ENCODE peak calls at places on chromosome 6, in seven cellular contexts. R is right atrium auricular region; D is CD8-positive, alpha-beta T cell; J is CD4-positive, CD25-positive, alpha-beta regulatory T cell; P is A549; T is stomach; G is left ventricle myocardium inferior. B is an unnamed sample.
A peak's percentile ranks its signal among the peaks of the same experiment; 100 is the strongest.

GRCh38 chr6:34556031-34556471 is at the start of gene SPDEF:
- DNase-seq in R (no peak), D (no peak), J (no peak), P (no peak), T (peak; percentile 71), G (no peak), B (no peak)

GRCh38 chr6:106520711-106521367 is 108.5 kb downstream of the RTN4IP1 start:
- DNase-seq in R (no peak), D (peak; percentile 58), J (peak; percentile 97), P (no peak), T (peak; percentile 50), G (no peak), B (no peak)

GRCh38 chr6:43317968-43318367 is 9.3 kb upstream of the CRIP3 start:
- DNase-seq in R (no peak), D (no peak), J (no peak), P (no peak), T (no peak), G (no peak), B (no peak)

GRCh38 chr6:119493980-119494379 is 144.4 kb upstream of the MAN1A1 start:
- DNase-seq in R (no peak), D (no peak), J (no peak), P (no peak), T (no peak), G (no peak), B (no peak)

GRCh38 chr6:5175635-5176034 is 85.1 kb downstream of the LYRM4 start:
- DNase-seq in R (no peak), D (no peak), J (no peak), P (no peak), T (no peak), G (no peak), B (no peak)

GRCh38 chr6:170437719-170438401 is 115.2 kb downstream of the PSMB1 start:
- DNase-seq in R (no peak), D (no peak), J (no peak), P (no peak), T (no peak), G (no peak), B (no peak)

GRCh38 chr6:33926451-33926850 is 122.6 kb upstream of the MLN start:
- DNase-seq in R (no peak), D (no peak), J (no peak), P (peak; percentile 15), T (no peak), G (no peak), B (no peak)

GRCh38 chr6:165939601-165940290 is 227.9 kb downstream of the TBXT start:
- DNase-seq in R (no peak), D (no peak), J (no peak), P (no peak), T (no peak), G (no peak), B (no peak)

GRCh38 chr6:80530096-80530495 is 423.6 kb downstream of the BCKDHB start:
- DNase-seq in R (no peak), D (no peak), J (no peak), P (no peak), T (no peak), G (no peak), B (no peak)

GRCh38 chr6:21847712-21848111 is 254.2 kb downstream of the SOX4 start:
- DNase-seq in R (no peak), D (no peak), J (no peak), P (no peak), T (no peak), G (no peak), B (no peak)

GRCh38 chr6:62645274-62645673 is 359.2 kb upstream of the KHDRBS2 start:
- DNase-seq in R (no peak), D (no peak), J (no peak), P (no peak), T (no peak), G (no peak), B (no peak)
- H3K9me3 ChIP-seq in R (peaks cover 29% of the 10 kb centered on the region), D (no peaks in the 10 kb centered on the region), J (peaks cover 3% of the 10 kb centered on the region), P (no peaks in the 10 kb centered on the region), T (peaks cover 70% of the 10 kb centered on the region), G (peaks cover 80% of the 10 kb centered on the region), B (peaks cover 21% of the 10 kb centered on the region)

GRCh38 chr6:134689676-134690447 is 260.0 kb downstream of the ALDH8A1 start:
- DNase-seq in R (no peak), D (no peak), J (no peak), P (no peak), T (peak; percentile 65), G (peak; percentile 61), B (peak; percentile 50)
- H3K27ac ChIP-seq in R (peak overlapping the region; percentile 40), D (no peak overlapping the region), J (no peak overlapping the region), P (no peak overlapping the region), T (no peak overlapping the region), G (peak overlapping the region; percentile 86), B (peak overlapping the region; percentile 83)

GRCh38 chr6:18115356-18115755 is 7.1 kb downstream of the NHLRC1 start:
- DNase-seq in R (no peak), D (no peak), J (peak; percentile 16), P (no peak), T (no peak), G (no peak), B (no peak)
- H3K9me3 ChIP-seq in R (no peaks in the 10 kb centered on the region), D (no peaks in the 10 kb centered on the region), J (peaks cover 2% of the 10 kb centered on the region), P (no peaks in the 10 kb centered on the region), T (no peaks in the 10 kb centered on the region), G (no peaks in the 10 kb centered on the region), B (no peaks in the 10 kb centered on the region)

GRCh38 chr6:36912583-36912982 is 26.8 kb downstream of the C6orf89 start:
- DNase-seq in R (no peak), D (peak; percentile 3), J (peak; percentile 86), P (no peak), T (no peak), G (no peak), B (no peak)

GRCh38 chr6:36913082-36913481 is 27.3 kb downstream of the C6orf89 start:
- DNase-seq in R (no peak), D (no peak), J (no peak), P (no peak), T (no peak), G (no peak), B (no peak)

GRCh38 chr6:36916159-36916558 is 30.4 kb downstream of the C6orf89 start:
- DNase-seq in R (no peak), D (no peak), J (no peak), P (no peak), T (no peak), G (no peak), B (no peak)

GRCh38 chr6:36915599-36915998 is 29.8 kb downstream of the C6orf89 start:
- DNase-seq in R (no peak), D (no peak), J (no peak), P (no peak), T (no peak), G (no peak), B (no peak)

DNA sequence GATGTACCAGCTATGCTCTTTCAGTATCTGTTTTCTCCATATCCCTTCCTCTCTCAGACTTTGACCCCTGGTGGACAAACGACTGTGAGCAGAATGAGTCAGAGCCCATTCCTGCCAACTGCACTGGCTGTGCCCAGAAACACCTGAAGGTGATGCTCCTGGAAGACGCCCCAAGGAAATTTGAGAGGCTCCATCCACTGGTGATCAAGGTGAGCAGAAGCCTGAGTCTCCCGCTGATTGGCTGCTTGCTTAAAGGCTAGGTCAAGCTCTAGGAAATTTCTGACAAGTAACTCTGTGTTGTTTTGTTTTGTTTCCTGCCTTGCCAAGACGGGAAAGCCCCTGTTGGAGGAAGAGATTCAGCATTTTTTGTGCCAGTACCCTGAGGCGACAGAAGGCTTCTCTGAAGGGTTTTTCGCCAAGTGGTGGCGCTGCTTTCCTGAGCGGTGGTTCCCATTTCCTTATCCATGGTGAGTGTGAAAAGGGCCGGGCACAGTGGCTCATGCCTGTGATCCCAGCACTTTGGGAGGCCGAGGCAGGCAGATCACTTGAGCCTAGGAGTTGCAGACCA is 28.6 kb downstream of the C6orf89 start:
- DNase-seq in R (no peak), D (no peak), J (peak; percentile 4), P (peak; percentile 70), T (peak; percentile 62), G (no peak), B (no peak)
- H3K27ac ChIP-seq in R (no peak overlapping the region), D (no peak overlapping the region), J (no peak overlapping the region), P (peak overlapping the region; percentile 71), T (peak overlapping the region; percentile 9), G (no peak overlapping the region), B (no peak overlapping the region)

GRCh38 chr6:3094815-3095214 is 23.7 kb upstream of the BPHL start:
- DNase-seq in R (no peak), D (no peak), J (no peak), P (no peak), T (no peak), G (no peak), B (no peak)

GRCh38 chr6:3088853-3089445 is 20.7 kb downstream of the RIPK1 start:
- DNase-seq in R (no peak), D (no peak), J (no peak), P (no peak), T (no peak), G (no peak), B (no peak)

GRCh38 chr6:3086282-3086946 is 18.1 kb downstream of the RIPK1 start:
- DNase-seq in R (no peak), D (no peak), J (no peak), P (no peak), T (no peak), G (no peak), B (no peak)

GRCh38 chr6:3088446-3088845 is 20.2 kb downstream of the RIPK1 start:
- DNase-seq in R (no peak), D (no peak), J (no peak), P (no peak), T (no peak), G (no peak), B (no peak)

GRCh38 chr6:3090013-3090412 is 21.7 kb downstream of the RIPK1 start:
- DNase-seq in R (no peak), D (no peak), J (no peak), P (no peak), T (no peak), G (no peak), B (no peak)
- H3K9me3 ChIP-seq in R (no peaks in the 10 kb centered on the region), D (no peaks in the 10 kb centered on the region), J (no peaks in the 10 kb centered on the region), P (no peaks in the 10 kb centered on the region), T (no peaks in the 10 kb centered on the region), G (no peaks in the 10 kb centered on the region), B (no peaks in the 10 kb centered on the region)

GRCh38 chr6:159971341-159972178 is 2.7 kb downstream of the IGF2R start:
- DNase-seq in R (no peak), D (no peak), J (no peak), P (no peak), T (no peak), G (no peak), B (no peak)

GRCh38 chr6:159969921-159970320 is 1.0 kb downstream of the IGF2R start:
- DNase-seq in R (peak; percentile 84), D (no peak), J (peak; percentile 61), P (peak; percentile 64), T (peak; percentile 46), G (no peak), B (no peak)

GRCh38 chr6:159969204-159969912 is 476 bp downstream of the IGF2R start:
- DNase-seq in R (no peak), D (no peak), J (peak; percentile 25), P (peak; percentile 6), T (peak; percentile 31), G (peak; percentile 49), B (no peak)

GRCh38 chr6:159972506-159973268 is 3.8 kb downstream of the IGF2R start:
- DNase-seq in R (no peak), D (no peak), J (no peak), P (no peak), T (no peak), G (no peak), B (no peak)

GRCh38 chr6:159970659-159971063 is 1.8 kb downstream of the IGF2R start:
- DNase-seq in R (no peak), D (no peak), J (no peak), P (no peak), T (no peak), G (no peak), B (no peak)
- H3K27ac ChIP-seq in R (peak overlapping the region; percentile 92), D (no peak overlapping the region), J (no peak overlapping the region), P (peak overlapping the region; percentile 98), T (peak overlapping the region; percentile 95), G (peak overlapping the region; percentile 93), B (peak overlapping the region; percentile 96)

B was measured in heart right ventricle.